ENCODE peak calls at places on chromosomes 2 and 18, in six cellular contexts. I is psoas muscle, V is mucosa of descending colon, M is tibial artery, Z is transverse colon, D is fibroblast of lung. G is an unnamed sample.

GRCh38 chr2:176211110-176211509 is 22.6 kb downstream of the HOXD1 start:
- DNase-seq in V (no peak), D (no peak), I (no peak), M (no peak), Z (no peak), G (no peak)

GRCh38 chr2:237427807-237428506 is 14.0 kb upstream of the COL6A3 start:
- DNase-seq in V (no peak), M (no peak), D (no peak), I (no peak), Z (no peak), G (no peak)

GRCh38 chr2:229363126-229363814 is 92.2 kb upstream of the PID1 start:
- DNase-seq in M (no peak), D (peak; percentile 67), Z (no peak), I (no peak), V (no peak), G (peak; percentile 40)

GRCh38 chr18:76476665-76477561 is 18.1 kb downstream of the ZNF516 start:
- DNase-seq in M (no peak), Z (no peak), I (no peak), D (peak; percentile 96), V (peak; percentile 46), G (peak; percentile 70)

GRCh38 chr2:25294573-25295462 is 46.9 kb downstream of the DNMT3A start:
- DNase-seq in Z (peak; percentile 80), V (peak; percentile 82), I (peak; percentile 91), D (peak; percentile 52), M (peak; percentile 80), G (peak; percentile 51)

GRCh38 chr2:133557624-133558023 is 10.6 kb downstream of the NCKAP5 start:
- DNase-seq in M (no peak), Z (no peak), I (no peak), D (no peak), V (no peak), G (no peak)

GRCh38 chr18:33923980-33924379 is 300.7 kb downstream of the NOL4 start:
- DNase-seq in D (no peak), Z (no peak), M (no peak), I (no peak), V (no peak), G (no peak)

GRCh38 chr18:62790836-62791772 is 75.8 kb downstream of the PHLPP1 start:
- DNase-seq in I (no peak), V (no peak), M (no peak), D (peak; percentile 76), Z (no peak), G (no peak)

GRCh38 chr2:44371445-44371844 is 9.7 kb downstream of the CAMKMT start:
- DNase-seq in I (no peak), V (no peak), Z (no peak), M (no peak), D (no peak), G (no peak)

GRCh38 chr2:239578381-239578780 is 177.6 kb upstream of the HDAC4 start:
- DNase-seq in D (no peak), M (no peak), Z (no peak), I (peak; percentile 19), V (no peak), G (no peak)

GRCh38 chr2:128277961-128278681 is 40.5 kb downstream of the HS6ST1 start:
- DNase-seq in M (no peak), V (no peak), Z (peak; percentile 22), D (no peak), I (peak; percentile 16), G (no peak)

GRCh38 chr2:18552351-18553077 is 7.9 kb downstream of the RDH14 start:
- DNase-seq in Z (no peak), D (peak; percentile 74), V (no peak), M (no peak), I (no peak), G (peak; percentile 43)

GRCh38 chr2:81767173-81767720 is 1462.7 kb upstream of the LRRTM1 start:
- DNase-seq in M (no peak), I (no peak), Z (no peak), V (no peak), D (peak; percentile 58), G (no peak)

GRCh38 chr2:52934920-52935640 is 832.5 kb upstream of the CHAC2 start:
- DNase-seq in I (no peak), Z (no peak), V (no peak), M (no peak), D (no peak), G (no peak)

GRCh38 chr18:79971986-79972385 is 7.5 kb downstream of the HSBP1L1 start:
- DNase-seq in I (no peak), M (no peak), D (no peak), V (no peak), Z (no peak), G (no peak)

GRCh38 chr2:42328148-42328833 is 32.7 kb downstream of the COX7A2L start:
- DNase-seq in I (no peak), V (no peak), D (peak; percentile 25), M (no peak), Z (no peak), G (peak; percentile 48)

GRCh38 chr18:48388478-48388877 is 20.7 kb downstream of the ZBTB7C start:
- DNase-seq in I (no peak), D (no peak), M (no peak), V (no peak), Z (no peak), G (no peak)

GRCh38 chr2:239017491-239018098 is 169.7 kb downstream of the TWIST2 start:
- DNase-seq in D (no peak), Z (no peak), M (no peak), V (no peak), I (no peak), G (no peak)

GRCh38 chr2:19754907-19755306 is 146.9 kb downstream of the TTC32 start:
- DNase-seq in M (no peak), Z (no peak), V (no peak), D (peak; percentile 60), I (no peak), G (no peak)

GRCh38 chr18:63603772-63604171 is 16.6 kb downstream of the SERPINB13 start:
- DNase-seq in Z (no peak), I (no peak), M (no peak), V (no peak), D (peak; percentile 32), G (peak; percentile 38)

GRCh38 chr2:18777250-18777812 is 188.0 kb upstream of the NT5C1B start:
- DNase-seq in I (no peak), D (no peak), V (no peak), M (no peak), Z (no peak), G (no peak)

GRCh38 chr18:13136056-13136688 is 82.4 kb upstream of the LDLRAD4 start:
- DNase-seq in I (no peak), M (no peak), V (peak; percentile 16), D (peak; percentile 43), Z (peak; percentile 16), G (no peak)

GRCh38 chr2:33042819-33043218 is 96.1 kb downstream of the LTBP1 start:
- DNase-seq in I (no peak), Z (no peak), M (no peak), D (no peak), V (no peak), G (no peak)

GRCh38 chr2:238053195-238053776 is 7.5 kb upstream of the SCLY start:
- DNase-seq in V (no peak), D (peak; percentile 20), M (no peak), Z (no peak), I (no peak), G (peak; percentile 12)

GRCh38 chr18:39761273-39761672 is 2193.8 kb upstream of the PIK3C3 start:
- DNase-seq in D (no peak), I (no peak), V (no peak), M (no peak), Z (no peak), G (no peak)

GRCh38 chr2:215828528-215829184 is 184.7 kb downstream of the MREG start:
- DNase-seq in M (no peak), I (peak; percentile 53), D (peak; percentile 66), V (peak; percentile 72), Z (peak; percentile 58), G (peak; percentile 86)

GRCh38 chr2:239818531-239819011 is 206.6 kb downstream of the NDUFA10 start:
- DNase-seq in D (no peak), V (no peak), I (no peak), M (no peak), Z (no peak), G (no peak)

GRCh38 chr2:55951533-55951932 is 28.0 kb upstream of the EFEMP1 start:
- DNase-seq in M (no peak), I (no peak), V (no peak), D (no peak), Z (no peak), G (no peak)

GRCh38 chr2:7813541-7814310 is 868.1 kb upstream of the ID2 start:
- DNase-seq in I (no peak), Z (no peak), D (peak; percentile 27), V (no peak), M (no peak), G (peak; percentile 24)

GRCh38 chr2:120348134-120349103 is 2.5 kb downstream of the INHBB start:
- DNase-seq in D (no peak), Z (no peak), M (no peak), I (no peak), V (no peak), G (peak; percentile 85)

GRCh38 chr2:202165945-202166344 is 72.5 kb downstream of the SUMO1 start:
- DNase-seq in M (no peak), D (peak; percentile 65), I (no peak), V (no peak), Z (no peak), G (no peak)

GRCh38 chr2:9702604-9703084 is 71.8 kb upstream of the YWHAQ start:
- DNase-seq in I (no peak), M (no peak), D (no peak), V (no peak), Z (no peak), G (peak; percentile 8)

GRCh38 chr2:168526641-168527040 is 70.6 kb downstream of the CERS6 start:
- DNase-seq in I (no peak), M (peak; percentile 63), D (no peak), Z (no peak), V (no peak), G (no peak)
- H3K4me1 ChIP-seq in I (peaks cover 70% of the 10 kb centered on the region), M (no peaks in the 10 kb centered on the region), D (peaks cover 9% of the 10 kb centered on the region), Z (no peaks in the 10 kb centered on the region), V (peaks cover 11% of the 10 kb centered on the region), G (peaks cover 35% of the 10 kb centered on the region)

GRCh38 chr2:230849633-230850357 is 14.9 kb upstream of the ITM2C start:
- DNase-seq in M (no peak), I (peak; percentile 63), Z (peak; percentile 61), D (no peak), V (peak; percentile 72), G (peak; percentile 26)
- TF ChIP-seq CTCF in M (peak; percentile 81), I (peak; percentile 64), Z (peak; percentile 73), D (peak; percentile 65), V (peak; percentile 56), G (peak; percentile 79)

GRCh38 chr2:61252031-61252430 is 90.0 kb downstream of the C2orf74 start:
- DNase-seq in M (no peak), I (no peak), D (no peak), V (no peak), Z (no peak), G (no peak)
- H3K4me1 ChIP-seq in M (no peaks in the 10 kb centered on the region), I (no peaks in the 10 kb centered on the region), D (peaks cover 3% of the 10 kb centered on the region), V (no peaks in the 10 kb centered on the region), Z (no peaks in the 10 kb centered on the region), G (peaks cover 38% of the 10 kb centered on the region)

DNA sequence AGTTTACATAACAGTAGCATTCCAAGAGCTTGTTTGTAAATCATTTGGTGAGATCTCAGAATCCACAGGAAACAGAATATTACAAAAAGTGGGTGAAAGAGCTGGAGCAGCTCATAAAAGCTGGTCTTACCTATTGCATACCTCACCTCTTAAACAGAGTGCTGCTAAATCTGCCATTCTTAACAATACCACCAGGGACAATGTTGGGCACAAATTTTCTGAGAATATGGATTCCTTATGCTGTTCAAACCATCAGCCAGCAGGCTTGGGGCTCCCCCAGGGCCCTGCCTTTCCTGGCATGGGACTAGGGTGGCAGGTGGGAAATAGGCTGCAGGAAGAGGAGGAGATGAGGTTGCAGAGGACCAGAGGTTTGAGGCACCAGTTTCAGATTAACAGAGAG is 55.6 kb downstream of the TGFA start:
- DNase-seq in V (no peak), D (no peak), Z (no peak), I (no peak), M (no peak), G (peak; percentile 82)
- TF ChIP-seq CTCF in V (no peak), D (no peak), Z (peak; percentile 42), I (no peak), M (no peak), G (peak; percentile 64)

G was measured in PC-3.